ENCODE peak calls at places on chromosomes 12 and 14, in seven cellular contexts. G, B, O, N, U, L and S are unnamed samples.
A peak's percentile ranks its signal among the peaks of the same experiment; 100 is the strongest.

GRCh38 chr12:24919346-24920001 is 29.4 kb downstream of the BCAT1 start:
- DNase-seq in G (no peak), B (no peak), O (no peak), N (no peak), U (no peak), L (no peak), S (no peak)

GRCh38 chr12:98185606-98186005 is 329.8 kb upstream of the TMPO start:
- DNase-seq in G (peak; percentile 8), B (no peak), O (no peak), N (no peak), U (no peak), L (peak; percentile 34), S (no peak)

GRCh38 chr12:59055204-59055839 is 135.0 kb upstream of the LRIG3 start:
- DNase-seq in G (peak; percentile 83), B (peak; percentile 46), O (no peak), N (no peak), U (peak; percentile 83), L (peak; percentile 76), S (no peak)

GRCh38 chr12:131413006-131413405 is 297.9 kb upstream of the SFSWAP start:
- DNase-seq in G (no peak), B (no peak), O (no peak), N (no peak), U (no peak), L (no peak), S (no peak)

GRCh38 chr12:117035287-117035686 is 63.9 kb downstream of the TESC start:
- DNase-seq in G (no peak), B (peak; percentile 30), O (no peak), N (no peak), U (no peak), L (no peak), S (no peak)

GRCh38 chr12:15824516-15824915 is 35.3 kb upstream of the EPS8 start:
- DNase-seq in G (no peak), B (no peak), O (no peak), N (no peak), U (no peak), L (no peak), S (no peak)

GRCh38 chr12:3892631-3893030 is 19.4 kb upstream of the PARP11 start:
- DNase-seq in G (no peak), B (no peak), O (no peak), N (no peak), U (no peak), L (no peak), S (no peak)

GRCh38 chr14:71322660-71323250 is 415.5 kb downstream of the PCNX1 start:
- DNase-seq in G (peak; percentile 67), B (peak; percentile 56), O (no peak), N (no peak), U (peak; percentile 43), L (peak; percentile 18), S (no peak)

GRCh38 chr12:66013224-66013623 is 117.3 kb downstream of the LLPH start:
- DNase-seq in G (no peak), B (peak; percentile 3), O (no peak), N (peak; percentile 51), U (peak; percentile 51), L (no peak), S (no peak)

GRCh38 chr14:68780358-68781160 is 12.3 kb downstream of the ZFP36L1 start:
- DNase-seq in G (peak; percentile 62), B (peak; percentile 63), O (no peak), N (no peak), U (peak; percentile 78), L (no peak), S (no peak)

GRCh38 chr14:96584199-96584906 is 82.2 kb downstream of the PAPOLA start:
- DNase-seq in G (no peak), B (peak; percentile 83), O (peak; percentile 88), N (peak; percentile 61), U (peak; percentile 12), L (peak; percentile 78), S (peak; percentile 85)

GRCh38 chr12:49825971-49826421 is 2.2 kb downstream of the NCKAP5L start:
- DNase-seq in G (peak; percentile 53), B (no peak), O (no peak), N (no peak), U (peak; percentile 52), L (peak; percentile 79), S (no peak)

GRCh38 chr14:52835122-52835903 is 43.9 kb upstream of the GNPNAT1 start:
- DNase-seq in G (peak; percentile 43), B (peak; percentile 97), O (peak; percentile 54), N (no peak), U (peak; percentile 83), L (peak; percentile 89), S (no peak)

GRCh38 chr12:52496054-52496453 is 3.0 kb upstream of the KRT6A start:
- DNase-seq in G (no peak), B (no peak), O (no peak), N (no peak), U (no peak), L (no peak), S (no peak)
- H3K79me1 ChIP-seq in G (no peaks in the 10 kb centered on the region), B (no peaks in the 10 kb centered on the region), O (no peaks in the 10 kb centered on the region), N (no peaks in the 10 kb centered on the region), U (no peaks in the 10 kb centered on the region), L (no peaks in the 10 kb centered on the region), S (no peaks in the 10 kb centered on the region)

GRCh38 chr14:79018846-79019245 is 848.7 kb downstream of the NRXN3 start:
- DNase-seq in G (peak; percentile 82), B (no peak), O (no peak), N (no peak), U (peak; percentile 39), L (no peak), S (no peak)

GRCh38 chr14:79021756-79022155 is 851.6 kb downstream of the NRXN3 start:
- DNase-seq in G (no peak), B (no peak), O (no peak), N (no peak), U (no peak), L (no peak), S (no peak)

GRCh38 chr14:79011920-79012204 is 841.7 kb downstream of the NRXN3 start:
- DNase-seq in G (no peak), B (no peak), O (no peak), N (no peak), U (no peak), L (peak; percentile 12), S (no peak)

GRCh38 chr14:79017561-79017960 is 847.4 kb downstream of the NRXN3 start:
- DNase-seq in G (no peak), B (no peak), O (no peak), N (no peak), U (no peak), L (no peak), S (no peak)

DNA sequence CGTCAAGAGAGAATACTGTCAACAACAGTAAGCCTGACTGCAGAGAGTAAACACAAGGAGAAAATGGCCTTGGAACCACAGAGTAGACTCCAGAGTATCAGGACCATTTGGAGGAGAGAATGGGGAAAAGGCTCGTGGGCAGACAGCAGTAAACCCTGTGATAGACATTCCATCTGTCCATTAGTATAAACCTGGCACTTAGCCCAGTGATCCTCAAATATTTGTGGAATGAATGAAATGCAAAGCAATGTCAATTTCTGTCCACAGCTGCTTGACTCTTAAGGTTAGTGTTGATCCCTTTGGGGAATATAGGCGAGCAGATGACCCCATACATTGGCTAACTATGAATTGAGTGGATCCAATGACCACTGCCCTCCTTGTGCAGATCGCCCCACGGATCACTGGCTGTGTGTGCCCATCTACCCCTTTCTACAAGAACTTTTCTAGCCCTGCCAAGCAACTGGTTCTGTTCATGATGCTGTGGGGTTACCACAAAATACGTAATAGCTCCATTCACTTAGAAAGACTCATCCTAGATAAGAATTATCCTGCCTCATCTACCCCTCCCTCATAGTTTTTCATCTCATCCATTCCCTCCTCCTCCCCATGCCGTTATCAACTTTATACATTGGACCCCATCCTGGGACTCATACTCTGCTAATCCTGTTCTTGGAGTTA is 846.8 kb downstream of the NRXN3 start:
- DNase-seq in G (peak; percentile 88), B (no peak), O (no peak), N (no peak), U (peak; percentile 73), L (no peak), S (no peak)
- H3K79me1 ChIP-seq in G (no peaks in the 10 kb centered on the region), B (no peaks in the 10 kb centered on the region), O (no peaks in the 10 kb centered on the region), N (no peaks in the 10 kb centered on the region), U (no peaks in the 10 kb centered on the region), L (no peaks in the 10 kb centered on the region), S (no peaks in the 10 kb centered on the region)

DNA sequence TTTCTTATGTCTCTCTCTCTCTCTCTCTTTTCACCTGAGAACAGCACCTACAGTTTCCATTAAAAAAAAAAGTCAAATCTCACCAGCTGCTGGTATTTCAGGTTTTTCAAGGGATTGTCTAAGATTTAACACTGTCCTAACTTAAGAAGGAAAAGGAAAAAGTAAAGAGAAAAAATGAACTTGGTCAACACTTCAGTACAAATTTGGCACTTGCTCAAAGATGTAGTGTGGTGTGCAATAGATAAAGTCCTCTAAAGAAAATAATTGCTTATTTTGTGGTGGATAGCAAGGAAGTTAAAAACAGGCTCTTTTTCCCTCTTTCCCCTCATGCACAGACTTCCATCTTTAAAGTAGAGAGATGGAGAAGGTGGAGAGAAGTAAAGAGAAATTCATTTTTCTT is 416.2 kb downstream of the SOX5 start:
- DNase-seq in G (no peak), B (no peak), O (no peak), N (no peak), U (no peak), L (no peak), S (no peak)
- H3K79me1 ChIP-seq in G (no peaks in the 10 kb centered on the region), B (no peaks in the 10 kb centered on the region), O (no peaks in the 10 kb centered on the region), N (no peaks in the 10 kb centered on the region), U (no peaks in the 10 kb centered on the region), L (no peaks in the 10 kb centered on the region), S (no peaks in the 10 kb centered on the region)

GRCh38 chr12:120089105-120089504 is 27.4 kb downstream of the RAB35 start:
- DNase-seq in G (no peak), B (no peak), O (no peak), N (no peak), U (no peak), L (no peak), S (no peak)

GRCh38 chr12:120089796-120090195 is 26.8 kb downstream of the RAB35 start:
- DNase-seq in G (no peak), B (no peak), O (no peak), N (no peak), U (no peak), L (no peak), S (no peak)

GRCh38 chr12:120085920-120086319 is 30.6 kb downstream of the RAB35 start:
- DNase-seq in G (no peak), B (peak; percentile 55), O (peak; percentile 70), N (no peak), U (no peak), L (no peak), S (no peak)

GRCh38 chr12:120090211-120090610 is 26.3 kb downstream of the RAB35 start:
- DNase-seq in G (no peak), B (no peak), O (no peak), N (no peak), U (no peak), L (no peak), S (no peak)

DNA sequence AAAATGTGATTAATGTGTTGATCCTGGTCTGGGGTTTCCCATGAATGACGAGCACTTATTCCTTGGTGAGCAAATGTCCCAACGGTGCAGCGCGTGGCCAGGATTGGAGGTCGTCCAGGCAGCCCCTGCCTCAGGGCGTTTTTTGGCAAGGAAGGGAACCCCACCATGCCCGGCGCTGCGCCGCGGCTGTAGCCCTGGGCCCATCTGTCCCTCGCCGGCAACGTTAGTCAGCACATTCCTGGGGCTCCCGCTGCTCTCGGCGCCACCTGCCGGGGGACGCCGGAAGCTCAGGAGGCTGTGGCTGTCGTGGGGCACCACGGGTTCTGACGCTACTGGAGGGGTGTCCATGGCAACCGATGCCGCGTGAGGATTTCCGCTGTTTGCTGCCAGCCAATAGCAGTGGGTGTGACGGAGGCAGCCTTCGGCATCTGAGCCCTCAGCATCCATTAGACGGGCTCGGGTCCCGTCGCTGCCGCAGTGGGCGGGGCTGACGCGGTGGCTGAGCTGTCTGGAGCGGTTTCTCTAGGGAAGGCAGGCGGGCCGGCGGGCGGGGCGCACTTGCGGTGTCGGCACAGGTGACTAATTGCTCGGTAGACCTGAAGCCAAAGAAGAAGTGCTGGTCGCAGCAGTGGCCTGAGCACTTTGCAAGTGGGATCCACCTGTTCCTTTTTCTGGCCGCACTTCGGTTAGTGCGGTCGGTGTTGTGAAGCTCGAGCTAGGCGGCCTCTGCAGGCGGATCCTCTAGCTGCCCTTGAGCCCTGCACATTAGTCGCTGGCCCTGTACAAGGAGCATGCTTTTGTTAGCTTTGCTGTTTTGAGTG is 29.5 kb downstream of the RAB35 start:
- DNase-seq in G (peak; percentile 99), B (peak; percentile 100), O (peak; percentile 100), N (peak; percentile 99), U (peak; percentile 99), L (peak; percentile 99), S (peak; percentile 100)
- H3K79me1 ChIP-seq in G (peaks cover 3% of the 10 kb centered on the region), B (no peaks in the 10 kb centered on the region), O (no peaks in the 10 kb centered on the region), N (peaks cover 4% of the 10 kb centered on the region), U (no peaks in the 10 kb centered on the region), L (no peaks in the 10 kb centered on the region), S (no peaks in the 10 kb centered on the region)